ENCODE peak calls at places on chromosome 17, in ten cellular contexts. One of them, this sample, is unnamed.

GRCh38 chr17:66730497-66730923 is 104.4 kb upstream of the CACNG5 start:
- DNase-seq in ELF-1: peak; percentile 33
- DNase-seq in right cardiac atrium: no peak
- DNase-seq in Daoy: no peak
- DNase-seq in AG09309: no peak
- DNase-seq in stimulated activated CD8-positive, alpha-beta memory T cell treated with anti-CD3 and anti-CD28 coated beads, Interleukin-7, amount 100 ng/mL, for 48 hours: no peak
- DNase-seq in foreskin fibroblast: no peak
- DNase-seq in endothelial cell: no peak
- DNase-seq in naive B cell: no peak
- DNase-seq in Calu3: no peak
- DNase-seq in this sample: peak; percentile 63

GRCh38 chr17:56676807-56677206 is 83.3 kb downstream of the NOG start:
- DNase-seq in Daoy: no peak
- DNase-seq in stimulated activated CD8-positive, alpha-beta memory T cell treated with anti-CD3 and anti-CD28 coated beads, Interleukin-7, amount 100 ng/mL, for 48 hours: no peak
- DNase-seq in Calu3: no peak
- DNase-seq in foreskin fibroblast: no peak
- DNase-seq in ELF-1: no peak
- DNase-seq in naive B cell: no peak
- DNase-seq in endothelial cell: no peak
- DNase-seq in AG09309: no peak
- DNase-seq in right cardiac atrium: no peak
- DNase-seq in this sample: no peak

GRCh38 chr17:35765731-35766488 is 5.2 kb downstream of the C17orf50 start:
- DNase-seq in Calu3: no peak
- DNase-seq in AG09309: no peak
- DNase-seq in stimulated activated CD8-positive, alpha-beta memory T cell treated with anti-CD3 and anti-CD28 coated beads, Interleukin-7, amount 100 ng/mL, for 48 hours: no peak
- DNase-seq in endothelial cell: no peak
- DNase-seq in foreskin fibroblast: no peak
- DNase-seq in right cardiac atrium: no peak
- DNase-seq in Daoy: no peak
- DNase-seq in naive B cell: no peak
- DNase-seq in ELF-1: no peak
- DNase-seq in this sample: peak; percentile 57

GRCh38 chr17:43211480-43212402 is at the start of gene TMEM106A:
- DNase-seq in Calu3: no peak
- DNase-seq in naive B cell: peak; percentile 73
- DNase-seq in right cardiac atrium: peak; percentile 86
- DNase-seq in ELF-1: peak; percentile 79
- DNase-seq in endothelial cell: peak; percentile 62
- DNase-seq in foreskin fibroblast: peak; percentile 87
- DNase-seq in AG09309: peak; percentile 61
- DNase-seq in stimulated activated CD8-positive, alpha-beta memory T cell treated with anti-CD3 and anti-CD28 coated beads, Interleukin-7, amount 100 ng/mL, for 48 hours: peak; percentile 59
- DNase-seq in Daoy: peak; percentile 85
- DNase-seq in this sample: peak; percentile 97

GRCh38 chr17:2635241-2635640 is 41.8 kb downstream of the PAFAH1B1 start:
- DNase-seq in Calu3: no peak
- DNase-seq in Daoy: no peak
- DNase-seq in stimulated activated CD8-positive, alpha-beta memory T cell treated with anti-CD3 and anti-CD28 coated beads, Interleukin-7, amount 100 ng/mL, for 48 hours: no peak
- DNase-seq in AG09309: no peak
- DNase-seq in right cardiac atrium: no peak
- DNase-seq in naive B cell: no peak
- DNase-seq in ELF-1: no peak
- DNase-seq in foreskin fibroblast: no peak
- DNase-seq in endothelial cell: no peak
- DNase-seq in this sample: no peak

GRCh38 chr17:4527552-4527951 is 27.6 kb downstream of the MYBBP1A start:
- DNase-seq in right cardiac atrium: no peak
- DNase-seq in Calu3: no peak
- DNase-seq in ELF-1: no peak
- DNase-seq in endothelial cell: no peak
- DNase-seq in stimulated activated CD8-positive, alpha-beta memory T cell treated with anti-CD3 and anti-CD28 coated beads, Interleukin-7, amount 100 ng/mL, for 48 hours: no peak
- DNase-seq in naive B cell: no peak
- DNase-seq in AG09309: no peak
- DNase-seq in Daoy: no peak
- DNase-seq in foreskin fibroblast: no peak
- DNase-seq in this sample: peak; percentile 63

GRCh38 chr17:4716081-4716480 is 5.6 kb downstream of the ARRB2 start:
- DNase-seq in Calu3: no peak
- DNase-seq in stimulated activated CD8-positive, alpha-beta memory T cell treated with anti-CD3 and anti-CD28 coated beads, Interleukin-7, amount 100 ng/mL, for 48 hours: no peak
- DNase-seq in AG09309: no peak
- DNase-seq in foreskin fibroblast: no peak
- DNase-seq in ELF-1: no peak
- DNase-seq in naive B cell: no peak
- DNase-seq in endothelial cell: no peak
- DNase-seq in Daoy: no peak
- DNase-seq in right cardiac atrium: no peak
- DNase-seq in this sample: no peak

GRCh38 chr17:77581480-77581879 is 377.0 kb upstream of the TNRC6C start:
- DNase-seq in Daoy: peak; percentile 82
- DNase-seq in ELF-1: no peak
- DNase-seq in AG09309: peak; percentile 34
- DNase-seq in naive B cell: no peak
- DNase-seq in foreskin fibroblast: peak; percentile 45
- DNase-seq in endothelial cell: no peak
- DNase-seq in right cardiac atrium: no peak
- DNase-seq in Calu3: no peak
- DNase-seq in stimulated activated CD8-positive, alpha-beta memory T cell treated with anti-CD3 and anti-CD28 coated beads, Interleukin-7, amount 100 ng/mL, for 48 hours: no peak
- DNase-seq in this sample: no peak

GRCh38 chr17:77489898-77490265 is 349.1 kb downstream of the SEC14L1 start:
- DNase-seq in AG09309: no peak
- DNase-seq in naive B cell: no peak
- DNase-seq in Daoy: no peak
- DNase-seq in endothelial cell: no peak
- DNase-seq in foreskin fibroblast: no peak
- DNase-seq in stimulated activated CD8-positive, alpha-beta memory T cell treated with anti-CD3 and anti-CD28 coated beads, Interleukin-7, amount 100 ng/mL, for 48 hours: no peak
- DNase-seq in right cardiac atrium: peak; percentile 89
- DNase-seq in Calu3: no peak
- DNase-seq in ELF-1: no peak
- DNase-seq in this sample: peak; percentile 31

GRCh38 chr17:50271173-50271750 is 3.0 kb upstream of the TMEM92 start:
- DNase-seq in stimulated activated CD8-positive, alpha-beta memory T cell treated with anti-CD3 and anti-CD28 coated beads, Interleukin-7, amount 100 ng/mL, for 48 hours: no peak
- DNase-seq in naive B cell: no peak
- DNase-seq in AG09309: no peak
- DNase-seq in Calu3: no peak
- DNase-seq in endothelial cell: no peak
- DNase-seq in Daoy: no peak
- DNase-seq in ELF-1: no peak
- DNase-seq in foreskin fibroblast: no peak
- DNase-seq in right cardiac atrium: no peak
- DNase-seq in this sample: no peak

GRCh38 chr17:72075995-72076677 is 44.7 kb upstream of the SOX9 start:
- DNase-seq in naive B cell: no peak
- DNase-seq in Calu3: no peak
- DNase-seq in right cardiac atrium: no peak
- DNase-seq in endothelial cell: no peak
- DNase-seq in ELF-1: no peak
- DNase-seq in foreskin fibroblast: no peak
- DNase-seq in Daoy: no peak
- DNase-seq in AG09309: no peak
- DNase-seq in stimulated activated CD8-positive, alpha-beta memory T cell treated with anti-CD3 and anti-CD28 coated beads, Interleukin-7, amount 100 ng/mL, for 48 hours: no peak
- DNase-seq in this sample: no peak

GRCh38 chr17:44197980-44198720 is 1.5 kb downstream of the ATXN7L3 start:
- DNase-seq in AG09309: no peak
- DNase-seq in Calu3: peak; percentile 56
- DNase-seq in naive B cell: peak; percentile 44
- DNase-seq in right cardiac atrium: no peak
- DNase-seq in foreskin fibroblast: peak; percentile 71
- DNase-seq in Daoy: peak; percentile 35
- DNase-seq in stimulated activated CD8-positive, alpha-beta memory T cell treated with anti-CD3 and anti-CD28 coated beads, Interleukin-7, amount 100 ng/mL, for 48 hours: no peak
- DNase-seq in ELF-1: no peak
- DNase-seq in endothelial cell: no peak
- DNase-seq in this sample: peak; percentile 72

GRCh38 chr17:8436169-8436932 is 667 bp downstream of the NDEL1 start:
- DNase-seq in right cardiac atrium: peak; percentile 73
- DNase-seq in Daoy: peak; percentile 56
- DNase-seq in naive B cell: no peak
- DNase-seq in foreskin fibroblast: peak; percentile 55
- DNase-seq in ELF-1: peak; percentile 82
- DNase-seq in Calu3: peak; percentile 49
- DNase-seq in stimulated activated CD8-positive, alpha-beta memory T cell treated with anti-CD3 and anti-CD28 coated beads, Interleukin-7, amount 100 ng/mL, for 48 hours: peak; percentile 22
- DNase-seq in AG09309: peak; percentile 35
- DNase-seq in endothelial cell: peak; percentile 56
- DNase-seq in this sample: peak; percentile 84

GRCh38 chr17:16258916-16259315 is 41.9 kb downstream of the PIGL start:
- DNase-seq in foreskin fibroblast: peak; percentile 23
- DNase-seq in ELF-1: no peak
- DNase-seq in stimulated activated CD8-positive, alpha-beta memory T cell treated with anti-CD3 and anti-CD28 coated beads, Interleukin-7, amount 100 ng/mL, for 48 hours: no peak
- DNase-seq in naive B cell: no peak
- DNase-seq in Daoy: no peak
- DNase-seq in endothelial cell: no peak
- DNase-seq in right cardiac atrium: no peak
- DNase-seq in Calu3: no peak
- DNase-seq in AG09309: no peak
- DNase-seq in this sample: no peak

GRCh38 chr17:69761011-69761410 is 314.0 kb upstream of the KCNJ16 start:
- DNase-seq in Calu3: no peak
- DNase-seq in right cardiac atrium: no peak
- DNase-seq in naive B cell: no peak
- DNase-seq in Daoy: no peak
- DNase-seq in foreskin fibroblast: no peak
- DNase-seq in AG09309: no peak
- DNase-seq in stimulated activated CD8-positive, alpha-beta memory T cell treated with anti-CD3 and anti-CD28 coated beads, Interleukin-7, amount 100 ng/mL, for 48 hours: no peak
- DNase-seq in endothelial cell: no peak
- DNase-seq in ELF-1: no peak
- DNase-seq in this sample: no peak

GRCh38 chr17:62963296-62963695 is 2.7 kb upstream of the TANC2 start:
- DNase-seq in right cardiac atrium: no peak
- DNase-seq in foreskin fibroblast: peak; percentile 87
- DNase-seq in ELF-1: no peak
- DNase-seq in AG09309: no peak
- DNase-seq in stimulated activated CD8-positive, alpha-beta memory T cell treated with anti-CD3 and anti-CD28 coated beads, Interleukin-7, amount 100 ng/mL, for 48 hours: no peak
- DNase-seq in Daoy: peak; percentile 87
- DNase-seq in Calu3: no peak
- DNase-seq in endothelial cell: no peak
- DNase-seq in naive B cell: no peak
- DNase-seq in this sample: no peak

GRCh38 chr17:37162800-37163199 is 213.0 kb upstream of the C17orf78 start:
- DNase-seq in Calu3: no peak
- DNase-seq in AG09309: no peak
- DNase-seq in stimulated activated CD8-positive, alpha-beta memory T cell treated with anti-CD3 and anti-CD28 coated beads, Interleukin-7, amount 100 ng/mL, for 48 hours: no peak
- DNase-seq in naive B cell: no peak
- DNase-seq in foreskin fibroblast: no peak
- DNase-seq in ELF-1: no peak
- DNase-seq in Daoy: no peak
- DNase-seq in endothelial cell: no peak
- DNase-seq in right cardiac atrium: no peak
- DNase-seq in this sample: no peak

GRCh38 chr17:2108170-2108569 is 53.3 kb downstream of the HIC1 start:
- DNase-seq in Daoy: no peak
- DNase-seq in stimulated activated CD8-positive, alpha-beta memory T cell treated with anti-CD3 and anti-CD28 coated beads, Interleukin-7, amount 100 ng/mL, for 48 hours: no peak
- DNase-seq in AG09309: no peak
- DNase-seq in right cardiac atrium: no peak
- DNase-seq in foreskin fibroblast: no peak
- DNase-seq in naive B cell: no peak
- DNase-seq in ELF-1: no peak
- DNase-seq in endothelial cell: no peak
- DNase-seq in Calu3: no peak
- DNase-seq in this sample: no peak

GRCh38 chr17:73223626-73224616 is 31.1 kb downstream of the COG1 start:
- DNase-seq in endothelial cell: no peak
- DNase-seq in right cardiac atrium: no peak
- DNase-seq in ELF-1: no peak
- DNase-seq in stimulated activated CD8-positive, alpha-beta memory T cell treated with anti-CD3 and anti-CD28 coated beads, Interleukin-7, amount 100 ng/mL, for 48 hours: no peak
- DNase-seq in naive B cell: no peak
- DNase-seq in AG09309: no peak
- DNase-seq in foreskin fibroblast: no peak
- DNase-seq in Daoy: no peak
- DNase-seq in Calu3: no peak
- DNase-seq in this sample: no peak

GRCh38 chr17:81934098-81934757 is 2.9 kb downstream of the PYCR1 start:
- DNase-seq in AG09309: no peak
- DNase-seq in Calu3: no peak
- DNase-seq in ELF-1: no peak
- DNase-seq in foreskin fibroblast: no peak
- DNase-seq in stimulated activated CD8-positive, alpha-beta memory T cell treated with anti-CD3 and anti-CD28 coated beads, Interleukin-7, amount 100 ng/mL, for 48 hours: no peak
- DNase-seq in Daoy: no peak
- DNase-seq in naive B cell: no peak
- DNase-seq in endothelial cell: no peak
- DNase-seq in right cardiac atrium: no peak
- DNase-seq in this sample: no peak

GRCh38 chr17:15236281-15237105 is 28.6 kb downstream of the PMP22 start:
- DNase-seq in naive B cell: no peak
- DNase-seq in right cardiac atrium: no peak
- DNase-seq in Daoy: peak; percentile 28
- DNase-seq in endothelial cell: no peak
- DNase-seq in stimulated activated CD8-positive, alpha-beta memory T cell treated with anti-CD3 and anti-CD28 coated beads, Interleukin-7, amount 100 ng/mL, for 48 hours: no peak
- DNase-seq in Calu3: no peak
- DNase-seq in ELF-1: no peak
- DNase-seq in foreskin fibroblast: peak; percentile 18
- DNase-seq in AG09309: no peak
- DNase-seq in this sample: no peak

GRCh38 chr17:40474419-40475002 is 26.9 kb downstream of the TNS4 start:
- DNase-seq in Daoy: no peak
- DNase-seq in foreskin fibroblast: no peak
- DNase-seq in naive B cell: no peak
- DNase-seq in stimulated activated CD8-positive, alpha-beta memory T cell treated with anti-CD3 and anti-CD28 coated beads, Interleukin-7, amount 100 ng/mL, for 48 hours: no peak
- DNase-seq in endothelial cell: no peak
- DNase-seq in AG09309: no peak
- DNase-seq in right cardiac atrium: no peak
- DNase-seq in ELF-1: peak; percentile 54
- DNase-seq in Calu3: no peak
- DNase-seq in this sample: no peak

GRCh38 chr17:9512323-9513168 is 63.1 kb downstream of the STX8 start:
- DNase-seq in endothelial cell: no peak
- DNase-seq in naive B cell: no peak
- DNase-seq in foreskin fibroblast: peak; percentile 50
- DNase-seq in stimulated activated CD8-positive, alpha-beta memory T cell treated with anti-CD3 and anti-CD28 coated beads, Interleukin-7, amount 100 ng/mL, for 48 hours: no peak
- DNase-seq in right cardiac atrium: no peak
- DNase-seq in Calu3: no peak
- DNase-seq in Daoy: peak; percentile 74
- DNase-seq in ELF-1: no peak
- DNase-seq in AG09309: no peak
- DNase-seq in this sample: no peak

GRCh38 chr17:3766783-3767182 is 34.2 kb downstream of the ITGAE start:
- DNase-seq in ELF-1: no peak
- DNase-seq in Calu3: no peak
- DNase-seq in Daoy: no peak
- DNase-seq in endothelial cell: no peak
- DNase-seq in naive B cell: no peak
- DNase-seq in stimulated activated CD8-positive, alpha-beta memory T cell treated with anti-CD3 and anti-CD28 coated beads, Interleukin-7, amount 100 ng/mL, for 48 hours: no peak
- DNase-seq in right cardiac atrium: no peak
- DNase-seq in foreskin fibroblast: no peak
- DNase-seq in AG09309: no peak
- DNase-seq in this sample: no peak

GRCh38 chr17:3851461-3852100 is 5.5 kb upstream of the NCBP3 start:
- DNase-seq in AG09309: no peak
- DNase-seq in foreskin fibroblast: no peak
- DNase-seq in Calu3: no peak
- DNase-seq in right cardiac atrium: no peak
- DNase-seq in stimulated activated CD8-positive, alpha-beta memory T cell treated with anti-CD3 and anti-CD28 coated beads, Interleukin-7, amount 100 ng/mL, for 48 hours: no peak
- DNase-seq in Daoy: no peak
- DNase-seq in ELF-1: no peak
- DNase-seq in naive B cell: no peak
- DNase-seq in endothelial cell: no peak
- DNase-seq in this sample: no peak

GRCh38 chr17:47225436-47225858 is 16.3 kb downstream of the MYL4 start:
- DNase-seq in ELF-1: no peak
- DNase-seq in Calu3: peak; percentile 70
- DNase-seq in endothelial cell: no peak
- DNase-seq in naive B cell: no peak
- DNase-seq in Daoy: peak; percentile 91
- DNase-seq in AG09309: peak; percentile 59
- DNase-seq in stimulated activated CD8-positive, alpha-beta memory T cell treated with anti-CD3 and anti-CD28 coated beads, Interleukin-7, amount 100 ng/mL, for 48 hours: no peak
- DNase-seq in right cardiac atrium: peak; percentile 85
- DNase-seq in foreskin fibroblast: peak; percentile 95
- DNase-seq in this sample: no peak

GRCh38 chr17:65320856-65321255 is 183.7 kb downstream of the RGS9 start:
- DNase-seq in AG09309: no peak
- DNase-seq in right cardiac atrium: no peak
- DNase-seq in endothelial cell: no peak
- DNase-seq in stimulated activated CD8-positive, alpha-beta memory T cell treated with anti-CD3 and anti-CD28 coated beads, Interleukin-7, amount 100 ng/mL, for 48 hours: no peak
- DNase-seq in ELF-1: no peak
- DNase-seq in naive B cell: no peak
- DNase-seq in foreskin fibroblast: no peak
- DNase-seq in Daoy: no peak
- DNase-seq in Calu3: no peak
- DNase-seq in this sample: no peak

GRCh38 chr17:79075433-79075805 is 795 bp downstream of the ENGASE start:
- DNase-seq in stimulated activated CD8-positive, alpha-beta memory T cell treated with anti-CD3 and anti-CD28 coated beads, Interleukin-7, amount 100 ng/mL, for 48 hours: no peak
- DNase-seq in foreskin fibroblast: no peak
- DNase-seq in endothelial cell: no peak
- DNase-seq in AG09309: no peak
- DNase-seq in Daoy: no peak
- DNase-seq in ELF-1: no peak
- DNase-seq in naive B cell: peak; percentile 19
- DNase-seq in right cardiac atrium: no peak
- DNase-seq in Calu3: no peak
- DNase-seq in this sample: no peak